ENCODE peak calls at places on chromosome 13, in four cellular contexts. One of them, this sample, is unnamed.

GRCh38 chr13:75372923-75373841 is 108.8 kb downstream of the TBC1D4 start:
- DNase-seq in tibial nerve: no peak
- DNase-seq in fibroblast of mammary gland: no peak
- DNase-seq in pancreas: no peak
- DNase-seq in this sample: no peak

GRCh38 chr13:27562457-27562856 is 57.9 kb downstream of the LNX2 start:
- DNase-seq in tibial nerve: no peak
- DNase-seq in fibroblast of mammary gland: no peak
- DNase-seq in pancreas: no peak
- DNase-seq in this sample: no peak

GRCh38 chr13:111789011-111789410 is 277.9 kb upstream of the SOX1 start:
- DNase-seq in tibial nerve: no peak
- DNase-seq in fibroblast of mammary gland: no peak
- DNase-seq in pancreas: no peak
- DNase-seq in this sample: no peak

GRCh38 chr13:54682184-54682583 is 1653.6 kb downstream of the OLFM4 start:
- DNase-seq in tibial nerve: no peak
- DNase-seq in fibroblast of mammary gland: no peak
- DNase-seq in pancreas: no peak
- DNase-seq in this sample: no peak

GRCh38 chr13:112893570-112894422 is 75.2 kb upstream of the MCF2L start:
- DNase-seq in tibial nerve: no peak
- DNase-seq in fibroblast of mammary gland: no peak
- DNase-seq in pancreas: peak; percentile 71
- DNase-seq in this sample: no peak

GRCh38 chr13:100436099-100436498 is 152.5 kb downstream of the GGACT start:
- DNase-seq in tibial nerve: no peak
- DNase-seq in fibroblast of mammary gland: no peak
- DNase-seq in pancreas: no peak
- DNase-seq in this sample: no peak

GRCh38 chr13:40458283-40459031 is 208.0 kb downstream of the FOXO1 start:
- DNase-seq in tibial nerve: no peak
- DNase-seq in fibroblast of mammary gland: no peak
- DNase-seq in pancreas: no peak
- DNase-seq in this sample: no peak

GRCh38 chr13:112077729-112078128 is 10.8 kb downstream of the SOX1 start:
- DNase-seq in tibial nerve: no peak
- DNase-seq in fibroblast of mammary gland: no peak
- DNase-seq in pancreas: no peak
- DNase-seq in this sample: no peak

GRCh38 chr13:33164331-33164730 is 121.2 kb downstream of the STARD13 start:
- DNase-seq in tibial nerve: no peak
- DNase-seq in fibroblast of mammary gland: no peak
- DNase-seq in pancreas: no peak
- DNase-seq in this sample: no peak

GRCh38 chr13:28544026-28544425 is 49.1 kb upstream of the FLT1 start:
- DNase-seq in tibial nerve: no peak
- DNase-seq in fibroblast of mammary gland: peak; percentile 77
- DNase-seq in pancreas: no peak
- DNase-seq in this sample: no peak

GRCh38 chr13:92681239-92681638 is 545.4 kb upstream of the GPC6 start:
- DNase-seq in tibial nerve: no peak
- DNase-seq in fibroblast of mammary gland: no peak
- DNase-seq in pancreas: no peak
- DNase-seq in this sample: no peak

GRCh38 chr13:42985312-42986175 is 6.5 kb downstream of the EPSTI1 start:
- DNase-seq in tibial nerve: peak; percentile 44
- DNase-seq in fibroblast of mammary gland: peak; percentile 71
- DNase-seq in pancreas: no peak
- DNase-seq in this sample: no peak

GRCh38 chr13:95073826-95074345 is 227.4 kb downstream of the ABCC4 start:
- DNase-seq in tibial nerve: no peak
- DNase-seq in fibroblast of mammary gland: no peak
- DNase-seq in pancreas: no peak
- DNase-seq in this sample: no peak

GRCh38 chr13:40109324-40109958 is 454.0 kb downstream of the COG6 start:
- DNase-seq in tibial nerve: no peak
- DNase-seq in fibroblast of mammary gland: peak; percentile 98
- DNase-seq in pancreas: no peak
- DNase-seq in this sample: peak; percentile 86

GRCh38 chr13:110298566-110299321 is 8.2 kb downstream of the COL4A1 start:
- DNase-seq in tibial nerve: no peak
- DNase-seq in fibroblast of mammary gland: no peak
- DNase-seq in pancreas: no peak
- DNase-seq in this sample: no peak
- H3K4me3 ChIP-seq in tibial nerve: peak overlapping the region; percentile 33
- H3K4me3 ChIP-seq in fibroblast of mammary gland: no peak overlapping the region
- H3K4me3 ChIP-seq in pancreas: no peak overlapping the region
- H3K4me3 ChIP-seq in this sample: no peak overlapping the region

DNA sequence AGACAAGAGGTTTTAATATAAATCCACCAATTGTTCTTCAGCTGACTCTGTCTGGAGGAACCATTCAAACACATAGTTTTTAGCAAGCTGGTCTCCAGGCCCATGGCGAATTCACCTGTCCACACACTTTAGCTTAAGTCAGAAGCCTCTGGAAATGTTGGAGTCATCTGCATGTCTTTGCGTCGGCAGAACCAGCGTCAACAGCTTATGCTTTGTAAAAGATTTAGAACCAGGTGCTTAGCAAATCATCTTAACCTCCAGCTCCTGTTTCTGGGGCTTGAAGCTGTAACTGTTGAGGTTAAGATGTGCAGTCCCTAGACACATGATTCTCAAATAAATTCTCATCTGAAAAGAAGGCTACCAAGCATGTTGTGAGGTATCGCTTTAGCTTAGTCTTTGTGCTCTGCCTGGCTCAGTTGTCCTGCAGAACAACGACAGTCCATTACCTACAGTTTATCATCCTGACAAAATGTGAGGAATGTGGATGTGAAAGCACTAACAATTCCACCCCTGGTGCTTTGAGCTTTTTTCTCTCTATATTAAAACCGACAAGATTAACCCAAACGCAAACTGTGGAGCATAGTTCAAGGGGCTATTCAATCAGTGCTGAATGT is 4.4 kb downstream of the EFNB2 start:
- DNase-seq in tibial nerve: no peak
- DNase-seq in fibroblast of mammary gland: no peak
- DNase-seq in pancreas: no peak
- DNase-seq in this sample: no peak
- H3K4me3 ChIP-seq in tibial nerve: peak overlapping the region; percentile 75
- H3K4me3 ChIP-seq in fibroblast of mammary gland: no peak overlapping the region
- H3K4me3 ChIP-seq in pancreas: no peak overlapping the region
- H3K4me3 ChIP-seq in this sample: peak overlapping the region; percentile 73

GRCh38 chr13:24683833-24684599 is 3.8 kb downstream of the ATP12A start:
- DNase-seq in tibial nerve: peak; percentile 59
- DNase-seq in fibroblast of mammary gland: peak; percentile 51
- DNase-seq in pancreas: peak; percentile 56
- DNase-seq in this sample: no peak
- H3K4me3 ChIP-seq in tibial nerve: no peak overlapping the region
- H3K4me3 ChIP-seq in fibroblast of mammary gland: no peak overlapping the region
- H3K4me3 ChIP-seq in pancreas: no peak overlapping the region
- H3K4me3 ChIP-seq in this sample: no peak overlapping the region

GRCh38 chr13:97976551-97977375 is 23.3 kb downstream of the IPO5 start:
- DNase-seq in tibial nerve: peak; percentile 10
- DNase-seq in fibroblast of mammary gland: no peak
- DNase-seq in pancreas: peak; percentile 37
- DNase-seq in this sample: no peak

GRCh38 chr13:97978661-97979450 is 25.4 kb downstream of the IPO5 start:
- DNase-seq in tibial nerve: no peak
- DNase-seq in fibroblast of mammary gland: peak; percentile 27
- DNase-seq in pancreas: no peak
- DNase-seq in this sample: no peak

GRCh38 chr13:97977376-97977705 is 23.9 kb downstream of the IPO5 start:
- DNase-seq in tibial nerve: no peak
- DNase-seq in fibroblast of mammary gland: peak; percentile 25
- DNase-seq in pancreas: no peak
- DNase-seq in this sample: no peak

GRCh38 chr13:97979556-97979955 is 26.1 kb downstream of the IPO5 start:
- DNase-seq in tibial nerve: no peak
- DNase-seq in fibroblast of mammary gland: no peak
- DNase-seq in pancreas: no peak
- DNase-seq in this sample: no peak

DNA sequence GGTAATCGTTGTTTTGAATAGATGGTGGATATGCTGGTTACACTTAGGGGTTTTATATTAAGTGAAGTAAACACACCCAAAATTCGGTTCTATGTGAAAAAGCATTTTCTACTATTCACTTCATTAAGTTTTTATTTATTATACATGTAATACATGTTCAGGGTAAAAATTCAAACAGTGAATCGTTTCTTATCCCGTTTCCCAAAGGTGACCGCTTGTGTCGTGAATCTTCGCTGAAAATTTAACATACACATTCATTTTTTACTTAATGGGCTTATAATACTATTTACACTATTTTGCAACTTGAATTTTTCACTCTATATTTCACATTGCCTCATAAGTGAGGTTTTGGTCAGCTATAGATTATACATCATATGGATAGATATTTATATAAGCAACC is 24.5 kb downstream of the IPO5 start:
- DNase-seq in tibial nerve: no peak
- DNase-seq in fibroblast of mammary gland: no peak
- DNase-seq in pancreas: no peak
- DNase-seq in this sample: no peak
- H3K4me3 ChIP-seq in tibial nerve: no peak overlapping the region
- H3K4me3 ChIP-seq in fibroblast of mammary gland: peak overlapping the region; percentile 90
- H3K4me3 ChIP-seq in pancreas: peak overlapping the region; percentile 87
- H3K4me3 ChIP-seq in this sample: peak overlapping the region; percentile 84

GRCh38 chr13:51585696-51586095 is 1.4 kb downstream of the WDFY2 start:
- DNase-seq in tibial nerve: no peak
- DNase-seq in fibroblast of mammary gland: peak; percentile 80
- DNase-seq in pancreas: no peak
- DNase-seq in this sample: no peak
- H3K4me3 ChIP-seq in tibial nerve: peak overlapping the region; percentile 99
- H3K4me3 ChIP-seq in fibroblast of mammary gland: peak overlapping the region; percentile 96
- H3K4me3 ChIP-seq in pancreas: peak overlapping the region; percentile 92
- H3K4me3 ChIP-seq in this sample: peak overlapping the region; percentile 71

This sample was measured in skeletal muscle cell.